ENCODE peak calls at places on chromosomes 11 and 22, in four cellular contexts. D, O, M and J are unnamed samples.

GRCh38 chr11:129372609-129373488 is 2.8 kb upstream of the BARX2 start:
- DNase-seq in D (peak; percentile 55), O (no peak), M (no peak), J (no peak)

GRCh38 chr11:125514336-125515101 is 18.5 kb upstream of the FEZ1 start:
- DNase-seq in D (no peak), O (no peak), M (no peak), J (no peak)

GRCh38 chr11:43580735-43581369 is 99.7 kb upstream of the HSD17B12 start:
- DNase-seq in D (peak; percentile 65), O (no peak), M (no peak), J (no peak)

GRCh38 chr11:63845305-63845704 is 6.4 kb downstream of the MARK2 start:
- DNase-seq in D (no peak), O (no peak), M (no peak), J (no peak)

GRCh38 chr11:119066481-119066880 is 1.1 kb upstream of the VPS11 start:
- DNase-seq in D (no peak), O (no peak), M (no peak), J (no peak)

GRCh38 chr11:47060807-47061206 is 115.9 kb downstream of the ARFGAP2 start:
- DNase-seq in D (no peak), O (no peak), M (no peak), J (no peak)

GRCh38 chr11:20840341-20840740 is 171.0 kb downstream of the NELL1 start:
- DNase-seq in D (no peak), O (no peak), M (no peak), J (no peak)

GRCh38 chr11:11661356-11662040 is 39.7 kb upstream of the GALNT18 start:
- DNase-seq in D (no peak), O (no peak), M (no peak), J (no peak)

GRCh38 chr11:66315921-66316811 is 678 bp downstream of the CD248 start:
- DNase-seq in D (peak; percentile 73), O (no peak), M (no peak), J (no peak)

GRCh38 chr11:107587306-107587979 is 3.5 kb upstream of the ELMOD1 start:
- DNase-seq in D (no peak), O (no peak), M (no peak), J (no peak)

GRCh38 chr11:21866781-21867180 is 326.1 kb upstream of the ANO5 start:
- DNase-seq in D (no peak), O (no peak), M (no peak), J (no peak)

GRCh38 chr11:8709002-8709672 is 26.5 kb downstream of the RPL27A start:
- DNase-seq in D (peak; percentile 81), O (peak; percentile 91), M (no peak), J (peak; percentile 88)

GRCh38 chr11:82176945-82177344 is 556.7 kb downstream of the FAM181B start:
- DNase-seq in D (no peak), O (no peak), M (no peak), J (no peak)

GRCh38 chr11:73198677-73199076 is 19.4 kb upstream of the P2RY2 start:
- DNase-seq in D (no peak), O (no peak), M (peak; percentile 46), J (no peak)

GRCh38 chr22:29692327-29692640 is 27.5 kb upstream of the CABP7 start:
- DNase-seq in D (peak; percentile 35), O (no peak), M (no peak), J (no peak)

GRCh38 chr11:65362320-65362931 is 7.9 kb downstream of the TIGD3 start:
- DNase-seq in D (no peak), O (no peak), M (no peak), J (no peak)

GRCh38 chr11:10158461-10158860 is 135.6 kb downstream of the SBF2 start:
- DNase-seq in D (no peak), O (no peak), M (no peak), J (no peak)

GRCh38 chr22:24144056-24144455 is 37.2 kb upstream of the SUSD2 start:
- DNase-seq in D (no peak), O (no peak), M (no peak), J (no peak)

GRCh38 chr11:114166897-114167323 is 107.4 kb downstream of the ZBTB16 start:
- DNase-seq in D (no peak), O (no peak), M (no peak), J (no peak)

GRCh38 chr11:36340909-36341308 is 44.8 kb downstream of the PRR5L start:
- DNase-seq in D (no peak), O (no peak), M (no peak), J (no peak)

GRCh38 chr11:131488208-131488607 is 117.8 kb downstream of the NTM start:
- DNase-seq in D (no peak), O (no peak), M (no peak), J (no peak)

GRCh38 chr11:117950320-117950719 is 21.1 kb upstream of the TMPRSS13 start:
- DNase-seq in D (no peak), O (no peak), M (no peak), J (no peak)

GRCh38 chr11:33263549-33263948 is 6.4 kb downstream of the HIPK3 start:
- DNase-seq in D (no peak), O (no peak), M (no peak), J (no peak)

GRCh38 chr22:27252282-27253049 is 549.1 kb downstream of the MN1 start:
- DNase-seq in D (no peak), O (no peak), M (peak; percentile 60), J (peak; percentile 36)

GRCh38 chr22:27461470-27461869 is 340.1 kb downstream of the MN1 start:
- DNase-seq in D (no peak), O (no peak), M (peak; percentile 40), J (no peak)

GRCh38 chr11:73228268-73229134 is 10.4 kb downstream of the P2RY2 start:
- DNase-seq in D (no peak), O (no peak), M (no peak), J (no peak)

GRCh38 chr11:102467080-102467708 is 14.6 kb upstream of the TMEM123 start:
- DNase-seq in D (no peak), O (no peak), M (no peak), J (no peak)
- H3K27ac ChIP-seq in D (no peak overlapping the region), O (no peak overlapping the region), M (no peak overlapping the region), J (no peak overlapping the region)

DNA sequence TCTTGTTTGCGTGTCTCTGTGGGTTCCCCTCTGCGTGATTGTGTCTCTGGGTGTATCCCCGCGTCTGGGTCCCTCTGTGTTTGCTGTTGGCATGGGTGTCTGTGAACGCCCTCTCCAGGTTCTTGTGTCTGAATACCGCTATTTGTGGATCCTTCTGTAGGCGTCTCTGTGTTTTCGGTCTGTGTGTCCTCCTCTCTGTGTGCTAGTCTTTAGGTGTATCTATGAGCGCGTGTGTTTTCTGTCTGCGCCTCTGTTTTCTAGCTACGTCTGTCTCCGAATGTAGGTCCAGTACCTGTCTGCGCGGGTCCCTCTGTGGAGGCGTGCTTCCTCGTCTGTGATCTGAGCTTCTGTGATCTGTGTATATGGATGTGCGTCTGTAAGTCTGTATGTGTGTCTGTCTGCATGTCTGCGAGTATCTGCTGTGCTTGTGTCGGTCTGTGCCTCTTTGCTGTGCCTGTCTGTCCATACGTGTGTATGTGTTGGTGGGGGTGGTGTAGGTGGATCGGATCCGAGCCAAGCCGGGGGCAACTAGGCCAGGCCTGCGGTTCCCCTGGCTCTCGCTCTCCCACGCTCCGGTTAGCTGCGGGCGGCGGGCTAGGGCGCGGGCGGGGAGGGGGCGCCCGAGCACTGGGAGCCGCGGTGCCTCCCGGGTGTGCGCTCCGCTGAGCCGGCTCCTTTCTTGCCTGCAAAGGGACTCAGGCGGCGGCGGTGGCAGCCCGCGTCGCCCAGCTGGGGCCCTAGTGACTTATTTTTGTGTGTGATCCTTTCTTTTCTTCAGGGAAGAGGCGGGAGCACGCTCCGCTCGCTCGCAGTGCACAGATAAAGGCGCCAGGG is 105.3 kb upstream of the E2F8 start:
- DNase-seq in D (peak; percentile 68), O (peak; percentile 26), M (peak; percentile 21), J (peak; percentile 18)
- TF ChIP-seq CTCF in D (no peak), O (peak; percentile 24), M (no peak), J (peak; percentile 13)

GRCh38 chr11:122085712-122086111 is 30.3 kb downstream of the BLID start:
- DNase-seq in D (no peak), O (no peak), M (no peak), J (no peak)

GRCh38 chr11:122081073-122081472 is 34.9 kb downstream of the BLID start:
- DNase-seq in D (no peak), O (no peak), M (no peak), J (no peak)

GRCh38 chr11:122085264-122085663 is 30.8 kb downstream of the BLID start:
- DNase-seq in D (no peak), O (no peak), M (no peak), J (no peak)

GRCh38 chr11:122077459-122077858 is 38.6 kb downstream of the BLID start:
- DNase-seq in D (no peak), O (no peak), M (no peak), J (no peak)

DNA sequence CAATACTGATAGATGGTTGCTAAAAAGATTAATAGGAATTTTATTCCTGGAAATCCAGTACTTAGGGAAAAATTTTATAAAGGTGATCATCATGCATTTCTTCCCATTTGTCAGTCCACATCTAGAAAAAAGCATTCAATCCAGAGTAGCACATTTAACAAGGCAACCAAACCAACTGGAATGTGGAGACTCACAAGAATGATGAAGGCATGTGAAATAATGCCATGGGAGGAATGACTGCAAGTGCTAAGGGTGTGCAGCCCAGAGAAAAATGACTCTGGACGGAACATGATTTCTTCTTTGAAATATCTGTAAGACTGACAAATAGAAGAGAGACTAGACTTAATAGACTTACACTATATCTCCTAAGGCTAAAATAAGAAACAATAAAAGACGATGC is 33.8 kb downstream of the BLID start:
- DNase-seq in D (no peak), O (no peak), M (no peak), J (no peak)
- H3K27ac ChIP-seq in D (no peak overlapping the region), O (no peak overlapping the region), M (no peak overlapping the region), J (no peak overlapping the region)

GRCh38 chr22:46796566-46797195 is 34.2 kb downstream of the TBC1D22A start:
- DNase-seq in D (no peak), O (no peak), M (no peak), J (no peak)

GRCh38 chr22:46795845-46796565 is 33.6 kb downstream of the TBC1D22A start:
- DNase-seq in D (no peak), O (no peak), M (no peak), J (no peak)

GRCh38 chr22:46798041-46798365 is 35.6 kb downstream of the TBC1D22A start:
- DNase-seq in D (no peak), O (no peak), M (no peak), J (no peak)

GRCh38 chr22:46798366-46799057 is 36.1 kb downstream of the TBC1D22A start:
- DNase-seq in D (peak; percentile 92), O (peak; percentile 77), M (peak; percentile 66), J (peak; percentile 70)

GRCh38 chr22:46797355-46797754 is 34.9 kb downstream of the TBC1D22A start:
- DNase-seq in D (no peak), O (no peak), M (no peak), J (no peak)
- TF ChIP-seq CTCF in D (no peak), O (peak; percentile 10), M (peak; percentile 12), J (peak; percentile 28)

GRCh38 chr11:27097538-27097937 is 56.9 kb downstream of the BBOX1 start:
- DNase-seq in D (no peak), O (no peak), M (no peak), J (no peak)

GRCh38 chr11:27094062-27094587 is 53.5 kb downstream of the BBOX1 start:
- DNase-seq in D (no peak), O (no peak), M (no peak), J (no peak)

GRCh38 chr11:27089746-27090145 is 49.1 kb downstream of the BBOX1 start:
- DNase-seq in D (no peak), O (no peak), M (no peak), J (no peak)

GRCh38 chr11:27100534-27100933 is 59.9 kb downstream of the BBOX1 start:
- DNase-seq in D (no peak), O (no peak), M (no peak), J (no peak)

GRCh38 chr11:27095050-27095449 is 54.4 kb downstream of the BBOX1 start:
- DNase-seq in D (no peak), O (no peak), M (no peak), J (no peak)
- H3K27ac ChIP-seq in D (no peak overlapping the region), O (no peak overlapping the region), M (no peak overlapping the region), J (peak overlapping the region; percentile 22)